ENCODE peak calls at places on chromosomes 4 and X, in ten cellular contexts. L is A549, O is OCI-LY7, A is BJ, I is fibroblast of the aortic adventitia, M is fibroblast of pulmonary artery, G is colonic mucosa, X is foreskin fibroblast, V is AG09319, Q is omental fat pad. B is an unnamed sample.

GRCh38 chrX:14913241-14913640 is 40.0 kb downstream of the MOSPD2 start:
- DNase-seq in L (no peak), O (no peak), A (no peak), I (peak), M (peak), G (no peak), X (no peak), V (no peak), Q (no peak), B (no peak)

GRCh38 chr4:80614319-80614718 is 278.8 kb downstream of the CFAP299 start:
- DNase-seq in L (no peak), O (no peak), A (no peak), I (no peak), M (no peak), G (no peak), X (no peak), V (no peak), Q (no peak), B (no peak)

GRCh38 chr4:88964450-88964849 is 92.5 kb downstream of the FAM13A start:
- DNase-seq in L (peak), O (no peak), A (peak), I (no peak), M (peak), G (no peak), X (no peak), V (no peak), Q (no peak), B (no peak)

GRCh38 chr4:31655328-31655727 is 935.2 kb downstream of the PCDH7 start:
- DNase-seq in L (no peak), O (no peak), A (no peak), I (peak), M (peak), G (no peak), X (no peak), V (no peak), Q (no peak), B (no peak)

GRCh38 chr4:58166496-58166895 is 1056.3 kb upstream of the IGFBP7 start:
- DNase-seq in L (no peak), O (no peak), A (no peak), I (no peak), M (no peak), G (no peak), X (no peak), V (no peak), Q (no peak), B (no peak)

GRCh38 chr4:72568959-72569718 is at the start of gene ADAMTS3:
- DNase-seq in L (peak), O (no peak), A (no peak), I (peak), M (peak), G (peak), X (peak), V (peak), Q (peak), B (no peak)

GRCh38 chrX:115912372-115912897 is 258.1 kb upstream of the AGTR2 start:
- DNase-seq in L (no peak), O (no peak), A (no peak), I (peak), M (no peak), G (no peak), X (no peak), V (no peak), Q (no peak), B (no peak)

GRCh38 chr4:76804060-76804459 is 93.9 kb downstream of the SOWAHB start:
- DNase-seq in L (no peak), O (no peak), A (no peak), I (peak), M (no peak), G (no peak), X (no peak), V (no peak), Q (no peak), B (no peak)

GRCh38 chr4:141642711-141643110 is 6.3 kb downstream of the IL15 start:
- DNase-seq in L (peak), O (no peak), A (no peak), I (no peak), M (no peak), G (no peak), X (no peak), V (no peak), Q (no peak), B (no peak)

GRCh38 chr4:164935363-164935762 is 42.1 kb downstream of the TRIM61 start:
- DNase-seq in L (no peak), O (peak), A (no peak), I (no peak), M (no peak), G (no peak), X (no peak), V (no peak), Q (no peak), B (no peak)

GRCh38 chr4:39933689-39934590 is 43.8 kb downstream of the PDS5A start:
- DNase-seq in L (no peak), O (no peak), A (no peak), I (peak), M (peak), G (no peak), X (no peak), V (no peak), Q (no peak), B (no peak)

GRCh38 chr4:87243426-87244053 is 23.1 kb upstream of the KLHL8 start:
- DNase-seq in L (peak), O (peak), A (no peak), I (no peak), M (no peak), G (no peak), X (no peak), V (no peak), Q (no peak), B (no peak)

GRCh38 chr4:104591505-104591904 is 96.8 kb upstream of the CXXC4 start:
- DNase-seq in L (no peak), O (no peak), A (no peak), I (no peak), M (peak), G (no peak), X (no peak), V (no peak), Q (no peak), B (no peak)

GRCh38 chr4:83025563-83025962 is 9.4 kb upstream of the COPS4 start:
- DNase-seq in L (no peak), O (peak), A (no peak), I (no peak), M (no peak), G (no peak), X (no peak), V (no peak), Q (no peak), B (no peak)

GRCh38 chrX:106035064-106035463 is 3.5 kb downstream of the SERPINA7 start:
- DNase-seq in L (peak), O (peak), A (no peak), I (no peak), M (peak), G (no peak), X (no peak), V (no peak), Q (no peak), B (no peak)

GRCh38 chrX:149499766-149500165 is 5.3 kb downstream of the IDS start:
- DNase-seq in L (no peak), O (no peak), A (no peak), I (no peak), M (no peak), G (no peak), X (no peak), V (no peak), Q (no peak), B (no peak)

GRCh38 chr4:100190643-100191600 is 654 bp upstream of the DDIT4L start:
- DNase-seq in L (peak), O (no peak), A (no peak), I (peak), M (peak), G (no peak), X (peak), V (no peak), Q (no peak), B (no peak)

GRCh38 chrX:37541991-37542390 is 29.5 kb upstream of the LANCL3 start:
- DNase-seq in L (no peak), O (no peak), A (no peak), I (no peak), M (no peak), G (no peak), X (no peak), V (no peak), Q (no peak), B (peak)

GRCh38 chr4:74189331-74190043 is 31.6 kb downstream of the MTHFD2L start:
- DNase-seq in L (peak), O (peak), A (peak), I (peak), M (peak), G (no peak), X (peak), V (peak), Q (no peak), B (no peak)

GRCh38 chr4:70721747-70722146 is at the start of gene RUFY3:
- DNase-seq in L (no peak), O (no peak), A (peak), I (peak), M (peak), G (no peak), X (peak), V (peak), Q (no peak), B (no peak)

GRCh38 chrX:16305187-16305586 is 137.9 kb downstream of the MAGEB17 start:
- DNase-seq in L (no peak), O (peak), A (no peak), I (no peak), M (no peak), G (no peak), X (no peak), V (no peak), Q (no peak), B (no peak)

GRCh38 chr4:183250831-183251230 is 69.2 kb downstream of the CLDN22 start:
- DNase-seq in L (no peak), O (no peak), A (no peak), I (no peak), M (no peak), G (no peak), X (no peak), V (no peak), Q (no peak), B (no peak)

GRCh38 chr4:183255487-183255886 is 64.6 kb downstream of the CLDN22 start:
- DNase-seq in L (no peak), O (no peak), A (no peak), I (no peak), M (no peak), G (no peak), X (no peak), V (no peak), Q (no peak), B (no peak)

GRCh38 chr4:183253451-183253850 is 66.6 kb downstream of the CLDN22 start:
- DNase-seq in L (no peak), O (no peak), A (no peak), I (no peak), M (no peak), G (no peak), X (no peak), V (no peak), Q (no peak), B (no peak)

GRCh38 chr4:183254162-183254561 is 65.9 kb downstream of the CLDN22 start:
- DNase-seq in L (no peak), O (no peak), A (no peak), I (no peak), M (no peak), G (no peak), X (no peak), V (no peak), Q (no peak), B (no peak)

GRCh38 chr4:183252959-183253358 is 67.1 kb downstream of the CLDN22 start:
- DNase-seq in L (no peak), O (no peak), A (no peak), I (no peak), M (no peak), G (no peak), X (no peak), V (no peak), Q (no peak), B (no peak)
- TF ChIP-seq CTCF in L (no peak), O (no peak), A (no peak), I (no peak), M (no peak), G (no peak), X (no peak), V (no peak), Q (no peak), B (no peak)

DNA sequence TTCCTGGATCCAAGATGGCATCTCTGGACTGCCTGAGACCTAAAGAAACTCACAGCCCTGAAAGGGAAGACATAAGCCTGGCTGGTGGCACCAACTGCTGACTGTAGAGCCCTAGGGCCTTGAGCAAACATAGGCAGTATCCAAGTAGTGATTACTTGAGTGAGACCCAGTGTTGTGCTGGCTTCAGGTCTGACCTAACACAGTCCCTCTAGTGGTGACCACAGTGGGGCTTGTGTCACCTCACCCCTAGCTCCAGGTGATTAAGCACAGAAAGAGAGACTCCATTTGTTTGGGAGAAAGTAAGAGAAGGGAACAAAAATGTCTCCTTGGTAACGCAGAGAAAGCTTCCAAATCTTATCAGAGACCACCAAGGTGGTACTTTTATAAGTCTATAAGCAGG is 496.3 kb upstream of the HTR2C start:
- DNase-seq in L (peak), O (no peak), A (no peak), I (no peak), M (no peak), G (no peak), X (no peak), V (no peak), Q (no peak), B (no peak)
- TF ChIP-seq CTCF in L (no peak), O (no peak), A (no peak), I (no peak), M (no peak), G (no peak), X (no peak), V (no peak), Q (no peak), B (no peak)

DNA sequence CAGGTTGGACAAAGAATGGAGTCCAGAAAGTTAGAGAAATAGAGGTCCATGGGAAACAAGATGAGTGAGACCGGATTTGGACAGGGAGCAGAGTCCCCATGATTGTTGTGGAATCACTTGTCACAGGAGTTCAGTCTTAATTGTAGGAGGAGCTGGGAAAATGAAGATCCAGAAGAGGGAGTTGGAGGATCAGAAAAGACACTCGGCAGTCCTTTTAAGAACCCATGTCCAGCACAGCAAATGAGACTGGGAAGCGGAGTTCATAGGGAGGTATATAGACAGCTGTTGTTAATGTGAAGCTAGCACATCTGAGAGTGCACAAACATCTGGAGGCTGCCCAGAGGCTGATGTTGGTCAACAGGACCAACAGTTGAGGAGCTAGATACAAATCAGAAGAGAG is 111.4 kb upstream of the RXFP1 start:
- DNase-seq in L (peak), O (no peak), A (no peak), I (peak), M (peak), G (no peak), X (peak), V (peak), Q (no peak), B (no peak)
- TF ChIP-seq CTCF in L (no peak), O (no peak), A (peak), I (peak), M (no peak), G (no peak), X (peak), V (peak), Q (no peak), B (no peak)

GRCh38 chr4:44210750-44211149 is 237.9 kb downstream of the KCTD8 start:
- DNase-seq in L (no peak), O (no peak), A (no peak), I (no peak), M (no peak), G (no peak), X (no peak), V (no peak), Q (no peak), B (no peak)
- TF ChIP-seq CTCF in L (no peak), O (no peak), A (no peak), I (no peak), M (peak), G (no peak), X (no peak), V (no peak), Q (no peak), B (no peak)

DNA sequence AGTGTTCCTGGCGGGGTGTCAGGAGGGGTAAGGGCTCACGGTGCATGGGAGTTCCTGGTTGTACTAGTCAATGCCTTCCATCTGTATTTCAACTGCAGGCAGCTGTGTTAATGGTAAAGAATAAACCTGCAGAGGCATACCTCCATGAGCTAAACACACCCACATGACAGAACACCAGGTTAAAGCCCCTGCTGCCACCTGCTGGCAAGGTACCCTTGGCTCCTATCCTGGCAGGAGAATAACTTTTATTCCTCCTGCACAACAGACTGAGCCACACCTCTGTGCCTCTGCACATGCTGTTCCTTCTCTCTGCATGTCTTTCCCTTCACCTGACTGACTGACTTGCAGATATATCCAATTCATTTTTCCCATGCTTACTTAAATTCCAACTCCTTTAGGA is 11.1 kb downstream of the ITIH6 start:
- DNase-seq in L (peak), O (peak), A (no peak), I (no peak), M (no peak), G (peak), X (no peak), V (no peak), Q (no peak), B (no peak)
- TF ChIP-seq CTCF in L (no peak), O (peak), A (no peak), I (no peak), M (no peak), G (peak), X (no peak), V (no peak), Q (no peak), B (peak)

GRCh38 chrX:132068405-132068804 is 45.3 kb downstream of the STK26 start:
- DNase-seq in L (no peak), O (no peak), A (no peak), I (no peak), M (no peak), G (no peak), X (no peak), V (no peak), Q (no peak), B (no peak)

DNA sequence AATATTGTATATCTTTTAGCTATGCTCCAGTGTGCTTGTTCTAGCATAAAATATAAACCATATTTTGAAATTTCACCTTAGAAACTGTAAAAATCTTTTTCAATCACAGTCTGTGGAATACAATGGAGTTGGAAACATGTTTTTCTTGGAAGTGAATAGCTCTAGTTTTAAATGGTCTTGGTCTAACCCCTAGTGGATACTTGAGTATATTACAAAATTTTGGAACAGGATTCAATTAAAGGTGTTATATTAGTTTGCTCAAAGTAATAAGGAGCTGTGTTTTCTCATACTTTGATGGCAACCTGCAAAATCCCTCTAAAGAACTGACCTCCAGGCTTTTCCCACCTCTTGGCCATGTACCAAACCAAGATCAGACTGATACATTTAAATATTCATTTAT is 48.2 kb downstream of the STK26 start:
- DNase-seq in L (peak), O (peak), A (no peak), I (peak), M (peak), G (no peak), X (no peak), V (no peak), Q (no peak), B (no peak)
- TF ChIP-seq CTCF in L (peak), O (peak), A (no peak), I (peak), M (peak), G (no peak), X (peak), V (peak), Q (no peak), B (peak)

GRCh38 chr4:106803107-106803506 is 233.0 kb downstream of the DKK2 start:
- DNase-seq in L (no peak), O (no peak), A (no peak), I (peak), M (peak), G (no peak), X (peak), V (no peak), Q (no peak), B (no peak)

GRCh38 chr4:106806158-106806797 is 229.8 kb downstream of the DKK2 start:
- DNase-seq in L (no peak), O (no peak), A (no peak), I (no peak), M (no peak), G (no peak), X (no peak), V (no peak), Q (no peak), B (no peak)

GRCh38 chr4:106810122-106810521 is 226.0 kb downstream of the DKK2 start:
- DNase-seq in L (no peak), O (no peak), A (no peak), I (no peak), M (no peak), G (no peak), X (no peak), V (no peak), Q (no peak), B (no peak)

GRCh38 chr4:106809083-106809482 is 227.0 kb downstream of the DKK2 start:
- DNase-seq in L (peak), O (no peak), A (no peak), I (peak), M (peak), G (no peak), X (peak), V (peak), Q (no peak), B (no peak)
- TF ChIP-seq CTCF in L (peak), O (peak), A (peak), I (peak), M (peak), G (no peak), X (peak), V (peak), Q (no peak), B (peak)

GRCh38 chrX:8728932-8729331 is 3.0 kb downstream of the ANOS1 start:
- DNase-seq in L (no peak), O (no peak), A (no peak), I (no peak), M (no peak), G (no peak), X (no peak), V (no peak), Q (no peak), B (no peak)

GRCh38 chrX:8721536-8721935 is 10.4 kb downstream of the ANOS1 start:
- DNase-seq in L (no peak), O (no peak), A (no peak), I (no peak), M (no peak), G (no peak), X (no peak), V (no peak), Q (no peak), B (no peak)

GRCh38 chrX:8726031-8726652 is 5.8 kb downstream of the ANOS1 start:
- DNase-seq in L (no peak), O (no peak), A (no peak), I (no peak), M (no peak), G (no peak), X (peak), V (no peak), Q (no peak), B (no peak)

GRCh38 chrX:8724176-8724757 is 7.7 kb downstream of the ANOS1 start:
- DNase-seq in L (peak), O (no peak), A (no peak), I (no peak), M (no peak), G (no peak), X (no peak), V (no peak), Q (no peak), B (no peak)
- TF ChIP-seq CTCF in L (no peak), O (peak), A (no peak), I (no peak), M (no peak), G (no peak), X (no peak), V (no peak), Q (no peak), B (peak)

B was measured in chondrocyte.